ENCODE peak calls at places on chromosomes 6 and 20, in four cellular contexts. J is WTC11, Y is K562, O is HepG2. H is an unnamed sample.

GRCh38 chr6:77011929-77012545 is 451.3 kb downstream of the HTR1B start:
- DNase-seq in J (no peak), Y (no peak), O (no peak), H (no peak)

GRCh38 chr6:47439348-47439668 is 38.3 kb upstream of the CD2AP start:
- DNase-seq in J (no peak), Y (no peak), O (no peak), H (no peak)

GRCh38 chr6:17413313-17413750 is 19.9 kb downstream of the CAP2 start:
- DNase-seq in J (no peak), Y (no peak), O (no peak), H (no peak)

GRCh38 chr6:134642819-134643218 is 307.1 kb downstream of the ALDH8A1 start:
- DNase-seq in J (no peak), Y (no peak), O (no peak), H (no peak)

GRCh38 chr20:11912013-11912663 is 5.6 kb upstream of the BTBD3 start:
- DNase-seq in J (no peak), Y (no peak), O (peak), H (peak)

GRCh38 chr20:59086923-59087322 is 44.3 kb upstream of the PRELID3B start:
- DNase-seq in J (no peak), Y (no peak), O (no peak), H (no peak)

GRCh38 chr6:161838306-161839035 is 564.6 kb upstream of the AGPAT4 start:
- DNase-seq in J (peak), Y (no peak), O (peak), H (no peak)

GRCh38 chr6:18022398-18023231 is 35.2 kb upstream of the KIF13A start:
- DNase-seq in J (peak), Y (no peak), O (no peak), H (no peak)

GRCh38 chr6:47335456-47335855 is 25.8 kb upstream of the TNFRSF21 start:
- DNase-seq in J (no peak), Y (no peak), O (no peak), H (no peak)

GRCh38 chr6:30955367-30956042 is 14.7 kb downstream of the MUCL3 start:
- DNase-seq in J (peak), Y (peak), O (no peak), H (peak)

GRCh38 chr20:51667002-51667408 is 101.2 kb downstream of the ATP9A start:
- DNase-seq in J (no peak), Y (no peak), O (no peak), H (no peak)

GRCh38 chr6:115618311-115618710 is 442.4 kb downstream of the FRK start:
- DNase-seq in J (no peak), Y (no peak), O (no peak), H (no peak)

GRCh38 chr6:143335865-143336264 is 114.6 kb downstream of the ADAT2 start:
- DNase-seq in J (no peak), Y (no peak), O (no peak), H (no peak)

GRCh38 chr6:143337201-143337949 is 113.1 kb downstream of the ADAT2 start:
- DNase-seq in J (peak), Y (peak), O (peak), H (peak)

GRCh38 chr6:143333749-143334520 is 116.6 kb downstream of the ADAT2 start:
- DNase-seq in J (no peak), Y (no peak), O (no peak), H (no peak)

GRCh38 chr6:143336446-143337152 is 113.9 kb downstream of the ADAT2 start:
- DNase-seq in J (no peak), Y (no peak), O (no peak), H (no peak)

GRCh38 chr6:143339223-143339622 is 111.3 kb downstream of the ADAT2 start:
- DNase-seq in J (no peak), Y (no peak), O (no peak), H (no peak)
- TF ChIP-seq SP1 in J (no peak), Y (no peak), O (no peak), H (no peak)

GRCh38 chr6:100678027-100678426 is 203.1 kb downstream of the ASCC3 start:
- DNase-seq in J (no peak), Y (no peak), O (no peak), H (no peak)
- TF ChIP-seq ELF4 in J (no peak), Y (no peak), O (no peak), H (no peak)

DNA sequence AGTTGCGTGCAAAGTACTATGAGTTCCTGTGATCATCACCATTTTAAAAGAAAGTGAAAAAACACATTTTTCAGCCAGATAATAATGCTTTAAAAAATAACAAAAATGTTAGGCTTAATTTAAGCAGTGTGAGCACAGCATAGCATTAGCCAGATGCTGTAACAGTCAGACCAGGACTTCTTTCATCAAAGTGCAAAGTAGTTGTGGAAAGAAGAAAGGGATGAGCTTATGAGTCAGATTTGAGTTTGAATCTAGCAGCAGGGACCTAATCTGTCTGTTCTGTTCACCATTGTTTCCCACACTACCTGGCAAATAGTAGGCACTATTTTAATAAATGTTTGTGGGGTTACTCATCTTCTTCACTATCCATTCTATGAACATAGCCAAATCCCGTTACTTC is 70.1 kb downstream of the KLHL32 start:
- DNase-seq in J (no peak), Y (no peak), O (no peak), H (no peak)
- TF ChIP-seq SP1 in J (no peak), Y (no peak), O (no peak), H (no peak)

DNA sequence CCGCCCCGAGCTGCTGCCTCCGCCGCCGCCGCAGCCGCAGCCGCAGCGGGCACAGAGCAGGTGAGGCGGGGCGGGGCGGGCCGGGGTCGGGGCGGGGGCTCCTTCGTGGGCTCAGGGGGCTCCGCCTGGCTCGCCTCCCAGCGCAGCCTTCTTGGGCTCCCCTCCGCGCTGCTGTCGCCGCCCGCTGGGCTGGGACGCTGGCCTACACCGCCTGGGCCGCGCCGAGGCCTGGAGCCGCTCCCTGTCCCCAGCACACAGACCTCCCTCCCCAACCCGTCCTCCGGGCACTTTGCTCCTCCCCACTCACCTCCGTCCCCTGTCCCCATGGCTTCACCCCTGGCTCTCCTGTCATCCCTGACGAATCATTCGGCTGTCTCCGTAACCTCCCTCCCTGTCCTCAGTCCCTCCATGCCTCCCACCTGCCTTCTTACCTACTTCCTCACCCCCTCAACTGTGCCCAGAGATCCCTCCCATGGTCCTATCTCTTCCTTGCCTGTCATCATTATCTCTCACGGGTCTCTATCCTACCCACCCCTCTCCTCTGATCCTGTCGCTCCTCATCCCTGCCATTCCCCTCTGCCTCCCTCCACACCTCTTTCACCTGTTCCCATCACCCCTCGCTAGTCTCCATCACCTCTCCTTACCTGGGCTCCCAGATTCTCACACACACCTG is 504 bp downstream of the TTBK1 start:
- DNase-seq in J (no peak), Y (no peak), O (no peak), H (no peak)
- TF ChIP-seq ELF4 in J (no peak), Y (peak), O (no peak), H (no peak)

GRCh38 chr6:11614534-11615213 is 77.1 kb downstream of the TMEM170B start:
- DNase-seq in J (no peak), Y (no peak), O (no peak), H (no peak)
- TF ChIP-seq SP1 in J (no peak), Y (no peak), O (no peak), H (no peak)

GRCh38 chr20:7155794-7156193 is 388.3 kb downstream of the BMP2 start:
- DNase-seq in J (no peak), Y (no peak), O (no peak), H (no peak)

GRCh38 chr20:7159903-7160302 is 392.4 kb downstream of the BMP2 start:
- DNase-seq in J (no peak), Y (no peak), O (no peak), H (no peak)

DNA sequence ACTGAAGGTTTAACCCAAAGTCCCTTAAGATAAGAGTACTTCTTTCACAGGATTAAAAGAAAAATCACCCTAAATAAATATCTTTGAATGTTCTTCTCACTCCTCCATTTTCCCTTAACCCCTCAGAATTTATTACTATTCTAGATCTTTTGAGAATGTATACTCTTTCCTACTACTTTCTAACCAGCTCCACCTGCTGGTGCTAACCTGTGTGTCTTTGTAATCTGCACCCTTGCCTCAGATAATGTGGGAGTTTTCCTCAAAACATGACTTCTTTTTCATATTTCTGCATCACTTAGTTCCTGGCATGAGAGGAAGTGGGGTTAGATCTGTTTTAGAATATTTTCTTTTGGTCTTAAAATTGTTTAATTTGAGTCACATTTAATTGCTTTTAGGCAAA is 394.2 kb downstream of the BMP2 start:
- DNase-seq in J (peak), Y (no peak), O (peak), H (no peak)
- TF ChIP-seq ELF4 in J (no peak), Y (no peak), O (no peak), H (no peak)

GRCh38 chr6:37319156-37319555 is 34.6 kb upstream of the RNF8 start:
- DNase-seq in J (no peak), Y (no peak), O (no peak), H (no peak)
- TF ChIP-seq SP1 in J (no peak), Y (no peak), O (no peak), H (no peak)